ENCODE peak calls at places on chromosome 3, in eight cellular contexts. D is NAMALWA; F is naive thymus-derived CD8-positive, alpha-beta T cell; W is renal cortical epithelial cell; Q is posterior vena cava; L is mammary epithelial cell; J is stomach; B is mesendoderm. R is an unnamed sample.

GRCh38 chr3:90136468-90137191 is 1029.2 kb downstream of the EPHA3 start:
- DNase-seq in W (no peak), B (no peak), D (no peak), J (no peak), F (no peak), L (no peak), Q (no peak), R (no peak)

GRCh38 chr3:127706785-127707351 is 34.1 kb downstream of the ABTB1 start:
- DNase-seq in J (no peak), L (no peak), D (no peak), Q (peak; percentile 47), F (no peak), B (no peak), W (no peak), R (peak; percentile 36)

GRCh38 chr3:25854214-25854613 is 64.3 kb downstream of the OXSM start:
- DNase-seq in W (no peak), D (no peak), B (no peak), Q (no peak), J (no peak), L (no peak), F (no peak), R (no peak)

GRCh38 chr3:155391583-155391982 is 98.1 kb upstream of the STRIT1 start:
- DNase-seq in D (no peak), W (peak; percentile 83), J (no peak), F (no peak), L (peak; percentile 75), B (peak; percentile 66), Q (no peak), R (no peak)

GRCh38 chr3:184156522-184156955 is 1.4 kb downstream of the DVL3 start:
- DNase-seq in F (no peak), B (peak; percentile 35), Q (no peak), J (no peak), L (no peak), W (no peak), D (no peak), R (no peak)

GRCh38 chr3:144636833-144637232 is 665.2 kb downstream of the DIPK2A start:
- DNase-seq in D (peak; percentile 25), Q (no peak), W (peak; percentile 25), J (no peak), B (peak; percentile 86), F (no peak), L (no peak), R (no peak)

GRCh38 chr3:37862219-37862711 is 585 bp downstream of the CTDSPL start:
- DNase-seq in Q (peak; percentile 86), B (peak; percentile 55), L (no peak), F (peak; percentile 48), J (peak; percentile 51), D (no peak), W (no peak), R (no peak)

GRCh38 chr3:30655187-30655812 is 48.9 kb downstream of the TGFBR2 start:
- DNase-seq in B (no peak), F (peak; percentile 87), L (peak; percentile 34), J (no peak), D (no peak), Q (no peak), W (no peak), R (no peak)

GRCh38 chr3:189833266-189833665 is 202.1 kb downstream of the TP63 start:
- DNase-seq in J (no peak), L (no peak), B (no peak), Q (no peak), W (no peak), D (no peak), F (no peak), R (no peak)

GRCh38 chr3:71121429-71122167 is 461.9 kb downstream of the FOXP1 start:
- DNase-seq in D (no peak), L (peak; percentile 24), J (no peak), B (peak; percentile 38), W (no peak), Q (no peak), F (no peak), R (no peak)

GRCh38 chr3:152069871-152070270 is 196.4 kb downstream of the SUCNR1 start:
- DNase-seq in L (peak; percentile 83), W (no peak), B (peak; percentile 25), Q (no peak), J (no peak), F (no peak), D (no peak), R (no peak)

GRCh38 chr3:30952786-30953185 is 58.3 kb upstream of the GADL1 start:
- DNase-seq in Q (no peak), D (no peak), F (no peak), B (no peak), L (peak; percentile 5), J (no peak), W (no peak), R (no peak)

GRCh38 chr3:541328-541727 is 344.8 kb downstream of the CHL1 start:
- DNase-seq in W (no peak), Q (no peak), J (no peak), B (peak; percentile 40), F (no peak), D (no peak), L (no peak), R (no peak)

GRCh38 chr3:95399580-95399979 is 1336.7 kb downstream of the NSUN3 start:
- DNase-seq in D (no peak), F (no peak), B (no peak), L (no peak), Q (no peak), W (peak; percentile 79), J (no peak), R (no peak)

GRCh38 chr3:31247850-31248618 is 284.7 kb upstream of the STT3B start:
- DNase-seq in F (no peak), L (peak; percentile 70), W (peak; percentile 66), B (peak; percentile 44), J (peak; percentile 43), Q (no peak), D (no peak), R (no peak)

GRCh38 chr3:183799471-183799870 is 25.9 kb downstream of the MAP6D1 start:
- DNase-seq in B (no peak), J (no peak), D (no peak), F (no peak), W (no peak), Q (no peak), L (no peak), R (no peak)

GRCh38 chr3:184761120-184761841 is 49.4 kb upstream of the MAGEF1 start:
- DNase-seq in J (peak; percentile 81), D (no peak), B (no peak), Q (peak; percentile 82), L (no peak), F (no peak), W (no peak), R (no peak)

GRCh38 chr3:127684871-127685707 is 12.3 kb downstream of the ABTB1 start:
- DNase-seq in D (no peak), B (no peak), W (no peak), F (no peak), J (no peak), Q (peak; percentile 73), L (no peak), R (peak; percentile 43)

GRCh38 chr3:192794216-192794615 is 66.9 kb upstream of the FGF12 start:
- DNase-seq in D (no peak), F (no peak), W (no peak), Q (no peak), J (no peak), B (peak; percentile 12), L (no peak), R (no peak)

GRCh38 chr3:124887177-124887995 is at the start of gene ITGB5:
- DNase-seq in J (peak; percentile 83), D (no peak), F (no peak), Q (peak; percentile 95), L (peak; percentile 80), W (peak; percentile 52), B (peak; percentile 90), R (no peak)

GRCh38 chr3:122366379-122366749 is 16.7 kb downstream of the MIX23 start:
- DNase-seq in J (no peak), Q (no peak), D (no peak), F (no peak), W (peak; percentile 52), B (no peak), L (peak; percentile 48), R (no peak)

GRCh38 chr3:152621967-152622812 is 212.7 kb upstream of the P2RY1 start:
- DNase-seq in W (no peak), Q (no peak), B (no peak), J (no peak), L (no peak), F (no peak), D (no peak), R (no peak)

GRCh38 chr3:187744169-187745151 is 808 bp downstream of the BCL6 start:
- DNase-seq in F (peak; percentile 44), Q (peak; percentile 89), L (peak; percentile 51), W (no peak), B (peak; percentile 72), J (peak; percentile 58), D (peak; percentile 58), R (peak; percentile 81)

GRCh38 chr3:20054549-20054987 is 14.3 kb downstream of the KAT2B start:
- DNase-seq in W (peak; percentile 100), B (no peak), Q (no peak), F (peak; percentile 24), J (peak; percentile 62), D (peak; percentile 43), L (peak; percentile 99), R (peak; percentile 51)

R was measured in Peyer's patch.